ENCODE peak calls at places on chromosome 18, in four cellular contexts. Y is HepG2, R is adipocyte, B is body of pancreas. A is an unnamed sample. For H3K9me3 and H3K4me1, the result is how much of the 10 kb centered on the place peaks cover.

GRCh38 chr18:74906189-74906588 is 302.8 kb downstream of the PTGR3 start:
- DNase-seq in Y (no peak), R (peak), B (no peak), A (no peak)

GRCh38 chr18:47323158-47323557 is 71.7 kb upstream of the SKOR2 start:
- DNase-seq in Y (no peak), R (no peak), B (no peak), A (no peak)

GRCh38 chr18:13235326-13235937 is 16.9 kb downstream of the LDLRAD4 start:
- DNase-seq in Y (no peak), R (no peak), B (no peak), A (no peak)

GRCh38 chr18:64097497-64097896 is 51.4 kb downstream of the LINC00305 start:
- DNase-seq in Y (no peak), R (peak), B (no peak), A (peak)

GRCh38 chr18:24734058-24734457 is 273.6 kb downstream of the HRH4 start:
- DNase-seq in Y (peak), R (no peak), B (no peak), A (peak)

GRCh38 chr18:49754866-49755265 is 58.5 kb downstream of the ACAA2 start:
- DNase-seq in Y (no peak), R (no peak), B (no peak), A (no peak)

GRCh38 chr18:49476664-49477411 is 10.2 kb downstream of the C18orf32 start:
- DNase-seq in Y (no peak), R (peak), B (no peak), A (no peak)

GRCh38 chr18:48924621-48925601 is 25.9 kb downstream of the SMAD7 start:
- DNase-seq in Y (no peak), R (no peak), B (no peak), A (no peak)

GRCh38 chr18:57595347-57595746 is 8.8 kb upstream of the FECH start:
- DNase-seq in Y (no peak), R (no peak), B (no peak), A (no peak)

GRCh38 chr18:28087173-28087563 is 89.8 kb downstream of the CDH2 start:
- DNase-seq in Y (peak), R (peak), B (peak), A (no peak)

GRCh38 chr18:3585656-3586509 is 135.9 kb downstream of the TGIF1 start:
- DNase-seq in Y (peak), R (peak), B (peak), A (peak)
- H3K4me3 ChIP-seq in Y (no peak), R (no peak), B (no peak), A (no peak)

GRCh38 chr18:22658318-22658717 is 240.6 kb upstream of the CTAGE1 start:
- DNase-seq in Y (no peak), R (no peak), B (no peak), A (no peak)
- H3K9me3 ChIP-seq in Y (under half), R (under half), B (under half), A (under half)

GRCh38 chr18:77131100-77131651 is 1.4 kb downstream of the MBP start:
- DNase-seq in Y (no peak), R (no peak), B (peak), A (peak)

GRCh38 chr18:77130229-77131099 is 2.1 kb downstream of the MBP start:
- DNase-seq in Y (no peak), R (no peak), B (no peak), A (no peak)

GRCh38 chr18:77124452-77124922 is 8.1 kb downstream of the MBP start:
- DNase-seq in Y (no peak), R (no peak), B (no peak), A (no peak)

GRCh38 chr18:77129150-77129551 is 3.4 kb downstream of the MBP start:
- DNase-seq in Y (no peak), R (peak), B (no peak), A (no peak)

GRCh38 chr18:77127769-77128671 is 4.6 kb downstream of the MBP start:
- DNase-seq in Y (no peak), R (peak), B (peak), A (no peak)
- H3K4me1 ChIP-seq in Y (under half), R (half or more), B (half or more), A (under half)

GRCh38 chr18:77111449-77112160 is 21.0 kb downstream of the MBP start:
- DNase-seq in Y (no peak), R (no peak), B (no peak), A (no peak)
- H3K4me3 ChIP-seq in Y (no peak), R (no peak), B (no peak), A (no peak)

GRCh38 chr18:35609236-35609635 is 27.7 kb downstream of the GALNT1 start:
- DNase-seq in Y (no peak), R (no peak), B (no peak), A (no peak)

GRCh38 chr18:35602193-35602820 is 20.8 kb downstream of the GALNT1 start:
- DNase-seq in Y (no peak), R (no peak), B (no peak), A (no peak)

GRCh38 chr18:35603528-35603927 is 22.0 kb downstream of the GALNT1 start:
- DNase-seq in Y (peak), R (no peak), B (no peak), A (no peak)

GRCh38 chr18:35605686-35606417 is 24.3 kb downstream of the GALNT1 start:
- DNase-seq in Y (no peak), R (no peak), B (no peak), A (no peak)

GRCh38 chr18:35604369-35604768 is 22.8 kb downstream of the GALNT1 start:
- DNase-seq in Y (no peak), R (no peak), B (no peak), A (no peak)
- H3K9me3 ChIP-seq in Y (under half), R (under half), B (under half), A (under half)

GRCh38 chr18:33898427-33898826 is 320.4 kb downstream of the ASXL3 start:
- DNase-seq in Y (no peak), R (no peak), B (no peak), A (no peak)
- H3K4me1 ChIP-seq in Y (under half), R (under half), B (under half), A (under half)

GRCh38 chr18:71583291-71583690 is 960.9 kb downstream of the CBLN2 start:
- DNase-seq in Y (no peak), R (no peak), B (no peak), A (no peak)
- H3K4me3 ChIP-seq in Y (peak), R (no peak), B (no peak), A (no peak)

GRCh38 chr18:70338890-70339289 is 50.0 kb downstream of the SOCS6 start:
- DNase-seq in Y (no peak), R (no peak), B (no peak), A (no peak)

GRCh38 chr18:70334728-70335329 is 46.0 kb downstream of the SOCS6 start:
- DNase-seq in Y (peak), R (no peak), B (no peak), A (no peak)

GRCh38 chr18:70335892-70336726 is 47.3 kb downstream of the SOCS6 start:
- DNase-seq in Y (peak), R (no peak), B (no peak), A (no peak)

GRCh38 chr18:70339915-70340314 is 51.1 kb downstream of the SOCS6 start:
- DNase-seq in Y (no peak), R (no peak), B (no peak), A (no peak)

GRCh38 chr18:70337139-70337972 is 48.5 kb downstream of the SOCS6 start:
- DNase-seq in Y (peak), R (peak), B (no peak), A (no peak)
- H3K9me3 ChIP-seq in Y (under half), R (under half), B (under half), A (under half)

DNA sequence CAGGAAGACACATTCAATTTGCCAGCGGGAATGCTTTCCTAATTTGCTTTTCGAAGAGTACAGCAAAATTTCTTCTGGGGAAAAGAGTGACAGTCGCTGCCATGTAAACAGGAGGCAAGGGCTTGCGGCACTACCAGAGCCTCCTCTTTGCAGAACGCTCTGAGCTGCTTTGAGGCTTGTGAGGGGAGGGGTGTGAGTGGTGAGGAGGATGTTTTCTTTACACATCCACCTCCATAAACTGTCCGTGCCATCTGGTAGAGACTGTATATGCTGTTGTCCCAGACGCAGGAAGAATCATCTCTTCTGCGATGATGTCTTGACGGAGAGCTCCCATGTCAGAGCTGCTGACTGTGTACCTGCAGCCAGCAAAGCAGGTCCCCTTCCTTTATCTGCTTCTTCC is 138.0 kb downstream of the SOCS6 start:
- DNase-seq in Y (no peak), R (no peak), B (no peak), A (no peak)
- H3K4me1 ChIP-seq in Y (under half), R (under half), B (under half), A (under half)

GRCh38 chr18:61706516-61706915 is 186.3 kb downstream of the RNF152 start:
- DNase-seq in Y (no peak), R (no peak), B (no peak), A (no peak)

GRCh38 chr18:61714421-61714820 is 178.4 kb downstream of the RNF152 start:
- DNase-seq in Y (no peak), R (no peak), B (no peak), A (no peak)

GRCh38 chr18:61713502-61713901 is 179.3 kb downstream of the RNF152 start:
- DNase-seq in Y (no peak), R (no peak), B (no peak), A (no peak)

DNA sequence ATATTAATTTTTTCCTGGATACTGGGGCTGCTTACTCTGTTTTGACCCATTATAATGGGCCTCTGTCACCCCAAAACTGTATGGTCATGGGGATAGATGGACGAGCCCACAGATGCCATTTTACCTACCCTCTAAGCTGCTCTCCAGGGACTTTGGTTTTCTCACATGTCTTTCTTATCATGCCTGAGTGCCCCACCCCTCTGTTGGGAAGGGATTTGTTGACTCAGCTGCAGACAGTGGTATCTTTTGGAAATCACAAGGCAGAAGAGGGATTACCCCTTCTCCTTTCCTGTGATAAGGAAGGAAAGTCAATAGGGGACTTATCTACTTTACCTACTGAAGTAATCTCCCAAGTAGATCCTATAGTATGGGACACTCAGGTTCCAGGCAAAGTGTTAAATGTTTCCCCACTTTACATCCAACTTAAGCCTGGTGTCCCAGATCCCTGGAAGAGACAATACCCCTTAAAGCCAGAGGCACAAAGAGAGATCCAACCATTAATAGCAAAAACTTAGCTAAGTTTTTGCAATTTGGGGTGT is 182.7 kb downstream of the RNF152 start:
- DNase-seq in Y (no peak), R (no peak), B (no peak), A (no peak)
- H3K4me3 ChIP-seq in Y (no peak), R (no peak), B (no peak), A (no peak)